ENCODE peak calls at places on chromosomes 11 and 22, in five cellular contexts. E, A, Y, B and G are unnamed samples. For H3K27me3, the result is how much of the 10 kb centered on the place peaks cover.

GRCh38 chr11:76302707-76303395 is 78.1 kb downstream of the THAP12 start:
- DNase-seq in E (no peak), A (no peak), Y (no peak), B (no peak), G (no peak)

GRCh38 chr22:17946691-17947367 is 77.5 kb downstream of the MICAL3 start:
- DNase-seq in E (no peak), A (no peak), Y (no peak), B (no peak), G (no peak)

GRCh38 chr11:86151188-86152005 is 82.5 kb upstream of the PICALM start:
- DNase-seq in E (peak), A (no peak), Y (no peak), B (no peak), G (no peak)

GRCh38 chr11:127223633-127224032 is 223.1 kb upstream of the KIRREL3 start:
- DNase-seq in E (no peak), A (no peak), Y (no peak), B (no peak), G (no peak)

GRCh38 chr11:120179071-120179672 is 31.7 kb upstream of the OAF start:
- DNase-seq in E (peak), A (no peak), Y (no peak), B (no peak), G (no peak)

GRCh38 chr11:22558638-22559037 is 67.0 kb downstream of the FANCF start:
- DNase-seq in E (no peak), A (no peak), Y (no peak), B (no peak), G (no peak)

GRCh38 chr22:33302049-33302545 is 243.9 kb upstream of the SYN3 start:
- DNase-seq in E (peak), A (peak), Y (peak), B (peak), G (peak)

GRCh38 chr11:660681-661444 is 23.8 kb downstream of the DRD4 start:
- DNase-seq in E (no peak), A (no peak), Y (no peak), B (no peak), G (no peak)

GRCh38 chr11:79437274-79437980 is 3.4 kb downstream of the TENM4 start:
- DNase-seq in E (peak), A (peak), Y (no peak), B (peak), G (peak)

GRCh38 chr22:41469218-41469851 is 418 bp downstream of the ACO2 start:
- DNase-seq in E (no peak), A (no peak), Y (no peak), B (peak), G (peak)

GRCh38 chr11:96038046-96038445 is 114.1 kb upstream of the MTMR2 start:
- DNase-seq in E (no peak), A (no peak), Y (no peak), B (no peak), G (no peak)

GRCh38 chr22:19962909-19963806 is 21.5 kb upstream of the TXNRD2 start:
- DNase-seq in E (peak), A (peak), Y (no peak), B (no peak), G (peak)

GRCh38 chr22:18925368-18926064 is 10.6 kb downstream of the PRODH start:
- DNase-seq in E (no peak), A (no peak), Y (no peak), B (no peak), G (no peak)

GRCh38 chr22:27880778-27881394 is 38.2 kb downstream of the PITPNB start:
- DNase-seq in E (peak), A (no peak), Y (no peak), B (no peak), G (no peak)

GRCh38 chr22:39710380-39711117 is 140.0 kb downstream of the CACNA1I start:
- DNase-seq in E (peak), A (no peak), Y (no peak), B (no peak), G (peak)

GRCh38 chr11:75308116-75308515 is 43.3 kb downstream of the ARRB1 start:
- DNase-seq in E (peak), A (no peak), Y (no peak), B (peak), G (no peak)

GRCh38 chr22:42786606-42787356 is 66.1 kb upstream of the A4GALT start:
- DNase-seq in E (no peak), A (no peak), Y (no peak), B (no peak), G (no peak)

GRCh38 chr22:44317886-44318637 is 5.3 kb upstream of the SHISAL1 start:
- DNase-seq in E (no peak), A (no peak), Y (no peak), B (no peak), G (no peak)

GRCh38 chr11:116868066-116868465 is 30.6 kb upstream of the APOA1 start:
- DNase-seq in E (no peak), A (no peak), Y (no peak), B (no peak), G (no peak)

GRCh38 chr11:1516273-1517067 is 29.9 kb upstream of the MOB2 start:
- DNase-seq in E (no peak), A (peak), Y (no peak), B (no peak), G (no peak)

GRCh38 chr11:114586797-114587196 is 8.8 kb downstream of the NXPE4 start:
- DNase-seq in E (no peak), A (no peak), Y (no peak), B (no peak), G (no peak)

GRCh38 chr11:370087-370941 is 1.0 kb downstream of the B4GALNT4 start:
- DNase-seq in E (no peak), A (peak), Y (no peak), B (no peak), G (no peak)

GRCh38 chr11:19673924-19674390 is 38.7 kb upstream of the NAV2 start:
- DNase-seq in E (no peak), A (peak), Y (no peak), B (peak), G (peak)

GRCh38 chr11:2143652-2144548 is 4.7 kb upstream of the IGF2 start:
- DNase-seq in E (no peak), A (no peak), Y (no peak), B (no peak), G (no peak)

GRCh38 chr22:45878901-45879551 is 97.9 kb downstream of the WNT7B start:
- DNase-seq in E (no peak), A (peak), Y (no peak), B (no peak), G (no peak)

GRCh38 chr11:1197431-1197885 is 25.4 kb upstream of the MUC5B start:
- DNase-seq in E (no peak), A (peak), Y (no peak), B (peak), G (peak)

GRCh38 chr11:92225563-92226308 is 1.1 kb downstream of the FAT3 start:
- DNase-seq in E (no peak), A (no peak), Y (no peak), B (no peak), G (no peak)

GRCh38 chr22:30947163-30947820 is 21.3 kb downstream of the MORC2 start:
- DNase-seq in E (no peak), A (no peak), Y (no peak), B (no peak), G (no peak)

GRCh38 chr22:38412435-38413084 is 42.4 kb downstream of the KCNJ4 start:
- DNase-seq in E (peak), A (peak), Y (peak), B (no peak), G (peak)

GRCh38 chr22:32720924-32721323 is 80.6 kb upstream of the TIMP3 start:
- DNase-seq in E (no peak), A (no peak), Y (no peak), B (no peak), G (no peak)

GRCh38 chr22:50201191-50202129 is 649 bp downstream of the SELENOO start:
- DNase-seq in E (no peak), A (no peak), Y (no peak), B (no peak), G (no peak)

GRCh38 chr11:126359431-126360048 is 4.1 kb downstream of the ST3GAL4 start:
- DNase-seq in E (peak), A (no peak), Y (no peak), B (peak), G (peak)

GRCh38 chr11:34926101-34926830 is 9.8 kb downstream of the PDHX start:
- DNase-seq in E (no peak), A (no peak), Y (no peak), B (no peak), G (no peak)

GRCh38 chr11:7376386-7376785 is 108.9 kb upstream of the OLFML1 start:
- DNase-seq in E (no peak), A (no peak), Y (no peak), B (no peak), G (no peak)
- H3K27me3 ChIP-seq in E (under half), A (under half), Y (under half), B (under half), G (under half)

DNA sequence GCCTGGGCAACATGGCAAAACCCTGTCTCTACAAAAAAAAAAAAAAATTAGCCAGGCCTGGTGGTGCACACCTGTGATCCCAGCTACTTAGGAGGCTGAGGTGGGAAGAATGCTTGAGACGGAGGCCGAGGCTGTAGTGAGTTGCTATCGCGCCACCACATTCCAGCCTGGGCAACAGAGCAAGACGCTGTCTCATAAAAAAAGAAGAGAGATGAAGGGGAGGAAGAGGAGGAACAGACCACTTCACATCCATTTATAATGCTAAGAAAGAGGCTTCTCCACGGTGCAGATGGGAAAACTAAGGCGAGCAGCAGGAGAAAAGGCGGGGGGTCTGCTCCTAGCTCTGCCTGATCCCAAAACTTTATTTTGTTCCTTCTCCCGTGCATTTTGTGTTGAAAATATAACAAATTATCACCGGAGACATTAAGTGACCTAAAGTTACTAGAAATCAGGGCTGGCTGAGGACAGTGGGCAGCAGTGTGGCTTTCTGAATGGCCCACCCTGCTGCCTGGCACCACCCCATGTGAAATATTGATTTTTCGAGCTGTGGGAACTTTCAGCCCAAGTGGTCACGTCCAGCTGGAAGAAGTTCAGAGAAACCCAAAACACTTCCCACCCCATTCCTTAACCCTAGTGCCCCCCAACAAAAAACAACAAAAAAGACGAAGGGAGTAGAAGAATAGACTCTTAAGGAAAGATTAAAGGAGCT is 9.5 kb downstream of the MYH9 start:
- DNase-seq in E (no peak), A (no peak), Y (no peak), B (no peak), G (no peak)
- H3K27ac ChIP-seq in E (peak), A (peak), Y (peak), B (peak), G (peak)

GRCh38 chr22:48824673-48825651 is 1002.7 kb downstream of the BRD1 start:
- DNase-seq in E (no peak), A (no peak), Y (no peak), B (no peak), G (no peak)

GRCh38 chr22:48825802-48826520 is 1001.7 kb downstream of the BRD1 start:
- DNase-seq in E (no peak), A (no peak), Y (no peak), B (no peak), G (no peak)

GRCh38 chr22:48821346-48822186 is 1006.1 kb downstream of the BRD1 start:
- DNase-seq in E (no peak), A (no peak), Y (no peak), B (no peak), G (no peak)

GRCh38 chr22:48822278-48823233 is 1005.1 kb downstream of the BRD1 start:
- DNase-seq in E (no peak), A (no peak), Y (no peak), B (no peak), G (no peak)

DNA sequence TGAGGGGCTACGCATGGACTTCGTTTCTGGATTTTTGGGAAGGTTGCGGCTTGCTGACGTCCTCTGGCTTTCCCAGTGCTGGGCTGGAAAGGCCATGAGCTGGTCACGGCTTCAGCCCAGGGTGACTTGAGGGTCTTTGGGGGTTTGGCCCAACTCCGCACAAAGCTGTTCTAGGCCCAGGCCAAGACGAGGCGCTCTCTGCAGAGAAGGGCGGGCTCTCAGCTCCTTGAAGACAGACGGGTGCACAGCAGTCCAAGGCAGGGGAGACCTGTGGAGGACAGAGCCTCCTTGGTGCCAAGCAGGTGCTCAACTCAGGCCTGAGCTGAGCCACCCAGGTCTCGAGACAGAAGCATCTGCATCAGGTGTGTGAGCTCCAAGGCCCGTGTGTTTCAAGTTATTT is 1003.7 kb downstream of the BRD1 start:
- DNase-seq in E (no peak), A (no peak), Y (no peak), B (no peak), G (no peak)
- H3K27me3 ChIP-seq in E (under half), A (half or more), Y (under half), B (under half), G (under half)

DNA sequence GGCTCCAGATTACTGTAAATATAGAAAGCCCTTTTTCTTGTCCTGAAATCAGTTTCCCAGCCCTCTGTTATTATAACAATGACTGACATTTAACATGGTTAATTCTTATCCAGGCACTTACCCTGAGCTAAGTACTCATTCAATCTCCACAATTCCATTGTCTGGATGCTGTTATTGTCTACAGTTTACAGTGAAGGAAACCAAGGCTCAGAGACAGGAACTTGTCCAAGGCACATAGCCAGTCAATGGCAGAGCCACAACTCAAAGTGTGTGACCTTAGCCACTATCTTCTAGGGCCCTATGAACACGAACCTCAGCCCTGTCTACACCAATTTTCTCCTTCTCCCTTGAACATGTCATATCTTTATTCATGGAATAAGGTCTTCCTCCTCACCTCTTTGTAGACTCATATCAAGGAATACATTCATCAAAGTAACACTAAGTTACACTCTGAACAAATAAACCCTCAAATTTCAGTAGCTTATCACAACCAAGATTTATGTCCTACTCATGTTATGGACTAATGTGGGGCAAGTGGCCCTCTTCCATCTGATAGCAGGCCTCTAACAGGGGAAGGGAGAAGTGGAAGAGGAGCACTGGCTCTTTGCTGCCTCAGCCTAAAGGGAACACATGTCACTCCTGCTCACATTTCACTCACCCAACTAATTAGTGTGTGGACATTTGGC is 39.3 kb upstream of the APLNR start:
- DNase-seq in E (no peak), A (no peak), Y (no peak), B (no peak), G (no peak)
- H3K27ac ChIP-seq in E (no peak), A (peak), Y (no peak), B (peak), G (no peak)

DNA sequence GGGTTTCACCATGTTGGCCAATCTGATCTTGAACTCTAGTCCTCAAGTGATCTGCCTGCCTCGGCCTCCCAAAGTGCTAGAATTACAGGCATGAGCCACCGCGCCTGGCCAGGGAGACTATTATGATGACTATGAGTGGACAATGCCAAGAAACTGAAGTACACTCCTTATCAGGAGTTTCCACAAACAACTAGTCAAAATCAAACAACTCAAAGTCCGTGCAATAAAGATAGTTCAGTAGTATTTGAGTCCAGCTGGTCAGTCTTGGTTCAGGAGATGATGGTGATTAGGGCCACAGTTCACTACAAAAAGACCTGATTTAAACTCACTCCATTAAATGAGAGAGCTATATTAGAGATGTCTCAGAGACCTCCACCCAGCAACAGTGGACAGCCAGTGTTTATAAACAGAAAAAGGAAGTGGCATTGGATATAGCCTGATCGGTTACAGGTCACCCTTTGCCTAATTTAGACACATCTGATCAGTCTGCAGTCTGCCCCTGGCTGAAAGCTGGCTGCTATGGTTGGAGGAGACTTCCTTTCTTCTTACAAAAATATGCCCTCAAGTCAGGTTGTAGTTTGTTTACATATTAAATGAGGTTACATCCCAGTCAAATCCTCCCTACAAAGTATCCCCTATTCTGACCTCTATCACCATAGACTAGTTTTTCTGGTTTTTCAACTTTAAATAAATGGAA is 17.0 kb downstream of the CD3E start:
- DNase-seq in E (no peak), A (no peak), Y (no peak), B (no peak), G (no peak)
- H3K27me3 ChIP-seq in E (under half), A (under half), Y (under half), B (under half), G (under half)

DNA sequence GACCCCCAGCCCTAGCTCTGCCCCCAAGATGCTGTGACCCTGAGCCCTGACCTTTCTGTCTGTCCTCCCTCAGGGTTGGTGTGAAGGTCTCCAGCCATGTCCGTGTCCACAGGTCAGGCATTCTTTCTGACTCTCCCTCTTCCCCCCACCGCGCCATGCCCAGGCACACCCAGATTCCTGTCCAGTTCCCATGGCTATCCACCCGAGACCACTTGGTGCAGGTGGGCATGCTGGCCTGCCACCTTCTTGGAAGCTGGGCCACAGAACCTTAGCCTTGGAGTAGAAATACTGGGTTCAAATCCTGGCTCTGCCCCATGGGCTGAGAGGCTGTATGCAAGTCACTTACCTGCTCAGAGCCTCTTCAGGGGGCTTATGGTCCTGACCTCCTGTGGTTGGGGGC is 2.3 kb upstream of the PLCB3 start:
- DNase-seq in E (no peak), A (no peak), Y (no peak), B (no peak), G (no peak)
- H3K27ac ChIP-seq in E (no peak), A (no peak), Y (no peak), B (no peak), G (no peak)

GRCh38 chr22:22366478-22366988 is 121.9 kb downstream of the VPREB1 start:
- DNase-seq in E (no peak), A (no peak), Y (no peak), B (no peak), G (no peak)
- H3K27me3 ChIP-seq in E (under half), A (under half), Y (under half), B (under half), G (under half)

GRCh38 chr11:44765676-44766075 is 38.9 kb downstream of the TSPAN18 start:
- DNase-seq in E (no peak), A (no peak), Y (no peak), B (no peak), G (no peak)

GRCh38 chr11:44766972-44767278 is 40.2 kb downstream of the TSPAN18 start:
- DNase-seq in E (no peak), A (no peak), Y (no peak), B (no peak), G (no peak)

GRCh38 chr11:44766112-44766971 is 39.6 kb downstream of the TSPAN18 start:
- DNase-seq in E (peak), A (no peak), Y (no peak), B (no peak), G (peak)

GRCh38 chr11:44765026-44765595 is 38.3 kb downstream of the TSPAN18 start:
- DNase-seq in E (no peak), A (no peak), Y (no peak), B (no peak), G (no peak)

DNA sequence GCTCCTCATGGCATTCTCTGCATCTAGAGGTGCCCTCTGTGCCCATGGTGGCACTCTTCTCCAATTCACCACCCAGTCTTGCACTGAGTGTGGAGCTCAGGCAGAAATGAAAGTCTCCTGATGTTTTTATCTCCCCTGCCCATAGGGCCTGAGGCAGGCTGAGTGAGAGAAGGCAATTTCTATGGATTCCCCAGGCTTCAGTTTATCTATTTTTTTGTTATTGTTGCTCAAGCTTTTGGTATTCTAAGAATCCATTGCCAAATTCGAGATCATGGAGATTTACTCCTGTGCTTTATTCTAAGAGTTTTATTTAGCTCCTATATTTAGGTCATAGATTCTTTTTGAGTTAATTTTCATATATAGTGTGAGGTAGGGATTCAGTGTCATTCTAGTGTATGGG is 40.7 kb downstream of the TSPAN18 start:
- DNase-seq in E (no peak), A (no peak), Y (no peak), B (no peak), G (peak)
- H3K27ac ChIP-seq in E (no peak), A (peak), Y (no peak), B (peak), G (peak)